ENCODE peak calls at places on chromosome 21, in ten cellular contexts. T is GM23248, F is H9, M is uterus, K is ovary, D is SJSA1, V is cardiac muscle cell, O is Peyer's patch, U is K562, C is heart left ventricle. H is an unnamed sample. For H3K9me3, the result is how much of the 10 kb centered on the place peaks cover.

GRCh38 chr21:46084709-46085108 is 13.2 kb upstream of the COL6A2 start:
- DNase-seq in T (no peak), F (peak), M (no peak), K (peak), D (no peak), V (no peak), O (no peak), U (no peak), C (peak), H (peak)

GRCh38 chr21:29017639-29018237 is 1.4 kb downstream of the RWDD2B start:
- DNase-seq in T (peak), F (no peak), M (no peak), K (no peak), D (no peak), V (peak), O (no peak), U (peak), C (no peak), H (no peak)

GRCh38 chr21:42040411-42041180 is 30.4 kb upstream of the ZBTB21 start:
- DNase-seq in T (peak), F (no peak), M (peak), K (no peak), D (peak), V (peak), O (no peak), U (no peak), C (no peak), H (no peak)

GRCh38 chr21:44742418-44743153 is 31.2 kb upstream of the TSPEAR start:
- DNase-seq in T (peak), F (no peak), M (no peak), K (no peak), D (no peak), V (peak), O (peak), U (no peak), C (no peak), H (no peak)

GRCh38 chr21:31351438-31351837 is 7.4 kb upstream of the TIAM1 start:
- DNase-seq in T (peak), F (no peak), M (no peak), K (no peak), D (peak), V (peak), O (no peak), U (no peak), C (no peak), H (no peak)

GRCh38 chr21:42554251-42554937 is 40.7 kb downstream of the SLC37A1 start:
- DNase-seq in T (no peak), F (no peak), M (peak), K (peak), D (no peak), V (no peak), O (peak), U (no peak), C (peak), H (peak)

GRCh38 chr21:15964181-15964855 is 234.5 kb downstream of the USP25 start:
- DNase-seq in T (no peak), F (no peak), M (no peak), K (no peak), D (no peak), V (no peak), O (no peak), U (no peak), C (no peak), H (no peak)

GRCh38 chr21:42855143-42855936 is 24.0 kb downstream of the WDR4 start:
- DNase-seq in T (no peak), F (no peak), M (no peak), K (no peak), D (no peak), V (no peak), O (no peak), U (no peak), C (no peak), H (no peak)

GRCh38 chr21:43884012-43884860 is 19.2 kb downstream of the AGPAT3 start:
- DNase-seq in T (no peak), F (peak), M (no peak), K (peak), D (peak), V (peak), O (peak), U (peak), C (no peak), H (peak)

GRCh38 chr21:18155508-18156193 is 89.0 kb upstream of the CHODL start:
- DNase-seq in T (no peak), F (no peak), M (no peak), K (no peak), D (no peak), V (peak), O (no peak), U (no peak), C (no peak), H (no peak)

GRCh38 chr21:29295066-29295650 is 3.6 kb upstream of the BACH1 start:
- DNase-seq in T (no peak), F (no peak), M (no peak), K (no peak), D (no peak), V (no peak), O (no peak), U (no peak), C (no peak), H (no peak)

GRCh38 chr21:40404319-40404906 is 442.5 kb downstream of the DSCAM start:
- DNase-seq in T (no peak), F (no peak), M (no peak), K (no peak), D (no peak), V (no peak), O (no peak), U (no peak), C (no peak), H (no peak)

GRCh38 chr21:27192286-27192685 is 225.4 kb upstream of the ADAMTS5 start:
- DNase-seq in T (no peak), F (no peak), M (no peak), K (no peak), D (no peak), V (no peak), O (no peak), U (no peak), C (no peak), H (no peak)

GRCh38 chr21:27201197-27201596 is 234.3 kb upstream of the ADAMTS5 start:
- DNase-seq in T (peak), F (no peak), M (no peak), K (no peak), D (no peak), V (no peak), O (no peak), U (no peak), C (no peak), H (no peak)

GRCh38 chr21:27202301-27202700 is 235.4 kb upstream of the ADAMTS5 start:
- DNase-seq in T (no peak), F (no peak), M (no peak), K (no peak), D (no peak), V (no peak), O (no peak), U (no peak), C (no peak), H (no peak)

DNA sequence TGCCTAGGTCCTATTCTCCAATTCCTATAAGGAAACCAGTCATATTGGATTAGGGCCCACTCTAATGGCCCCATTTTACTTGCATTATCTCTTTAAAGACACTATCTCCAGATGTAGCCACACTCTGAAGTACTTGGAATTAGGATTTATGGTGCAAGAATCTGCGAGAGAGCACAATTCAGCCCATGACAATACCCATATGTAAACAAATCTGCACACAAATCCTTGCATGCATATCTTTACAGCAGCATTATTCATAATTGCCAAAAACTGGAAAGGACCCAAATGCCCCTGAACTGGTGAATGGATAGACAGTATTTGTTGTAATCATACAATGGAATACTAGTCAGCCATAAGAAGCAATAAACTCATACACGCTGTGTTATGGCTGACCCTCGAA is 229.8 kb upstream of the ADAMTS5 start:
- DNase-seq in T (no peak), F (no peak), M (no peak), K (no peak), D (no peak), V (no peak), O (no peak), U (no peak), C (no peak), H (no peak)
- H3K9me3 ChIP-seq in T (under half), F (under half), M (under half), K (under half), D (under half), V (under half), O (under half), U (under half), C (under half), H (under half)

GRCh38 chr21:9763306-9763705 is 758.1 kb upstream of the TPTE start:
- DNase-seq in T (no peak), F (no peak), M (no peak), K (no peak), D (no peak), V (no peak), O (no peak), U (no peak), C (no peak), H (no peak)
- H3K9me3 ChIP-seq in T (under half), F (half or more), M (under half), K (under half), D (under half), V (under half), O (under half), U (under half), C (half or more), H (under half)

DNA sequence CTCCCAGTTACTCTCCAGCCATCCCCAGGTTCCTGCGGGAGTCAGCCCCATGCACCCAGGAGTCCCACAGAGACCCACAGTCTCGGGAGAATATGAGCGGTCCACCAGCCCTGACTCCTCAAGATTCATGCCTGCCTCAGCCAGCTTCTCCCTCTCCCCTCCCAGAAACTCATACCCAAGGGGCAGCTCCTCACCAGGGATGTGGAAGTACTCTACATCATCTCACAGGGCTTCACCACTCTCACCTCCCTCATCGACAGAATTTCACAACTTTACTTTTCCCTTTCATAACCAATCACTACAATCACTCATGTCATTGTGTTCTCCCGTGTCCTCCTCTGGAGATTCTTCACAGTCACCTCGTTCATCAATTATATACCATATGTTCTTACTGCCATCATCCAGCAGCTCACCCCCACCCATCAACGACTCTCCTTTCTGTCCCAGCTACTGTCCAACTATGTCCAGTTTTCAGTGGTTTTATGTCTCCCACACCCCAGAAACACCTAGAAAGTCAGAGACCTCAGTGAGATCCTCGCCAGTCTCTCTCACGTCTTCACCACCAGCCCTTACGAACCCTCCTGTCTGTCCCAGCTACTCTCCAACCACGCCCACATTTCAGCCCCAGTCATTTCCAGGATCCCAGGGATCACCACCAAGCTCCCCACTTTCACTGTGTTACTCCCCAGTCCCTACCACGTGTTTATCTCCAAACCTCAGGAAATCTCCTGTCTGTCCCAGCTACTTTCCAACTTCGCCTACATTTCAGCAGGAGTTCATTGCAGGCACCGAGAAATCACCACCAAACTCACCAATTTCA is 1530.1 kb upstream of the TPTE start:
- DNase-seq in T (no peak), F (peak), M (no peak), K (no peak), D (no peak), V (no peak), O (no peak), U (no peak), C (no peak), H (no peak)
- H3K9me3 ChIP-seq in T (under half), F (half or more), M (under half), K (under half), D (under half), V (under half), O (under half), U (under half), C (half or more), H (under half)

GRCh38 chr21:36463991-36464390 is 15.9 kb downstream of the CLDN14 start:
- DNase-seq in T (no peak), F (no peak), M (no peak), K (no peak), D (no peak), V (no peak), O (no peak), U (no peak), C (no peak), H (no peak)

GRCh38 chr21:36463204-36463603 is 16.7 kb downstream of the CLDN14 start:
- DNase-seq in T (no peak), F (no peak), M (no peak), K (no peak), D (no peak), V (no peak), O (no peak), U (no peak), C (no peak), H (no peak)

GRCh38 chr21:36460866-36461265 is 19.1 kb downstream of the CLDN14 start:
- DNase-seq in T (no peak), F (no peak), M (no peak), K (no peak), D (no peak), V (no peak), O (no peak), U (no peak), C (no peak), H (no peak)

GRCh38 chr21:36461277-36461917 is 18.5 kb downstream of the CLDN14 start:
- DNase-seq in T (no peak), F (no peak), M (no peak), K (no peak), D (no peak), V (no peak), O (no peak), U (no peak), C (no peak), H (no peak)

GRCh38 chr21:36461918-36462486 is 17.9 kb downstream of the CLDN14 start:
- DNase-seq in T (no peak), F (no peak), M (no peak), K (no peak), D (no peak), V (no peak), O (no peak), U (no peak), C (no peak), H (no peak)
- H3K9me3 ChIP-seq in T (under half), F (under half), M (under half), K (under half), D (under half), V (under half), O (under half), U (under half), C (under half), H (under half)

H was measured in adrenal gland.